ENCODE peak calls at places on chromosomes 12 and 14, in nine cellular contexts. F is left colon; H is sigmoid colon; Z is neural crest cell; U is cerebellum; K is activated CD4-positive, alpha-beta T cell treated with anti-CD3 and anti-CD28 coated beads, Interleukin-2, amount 50 U/mL, for 1 hour; P is effector CD4-positive, alpha-beta T cell; W is posterior cingulate gyrus; I is ELR. S is an unnamed sample.

GRCh38 chr12:131116437-131117117 is 162.9 kb downstream of the ADGRD1 start:
- DNase-seq in K (no peak), P (no peak), Z (peak; percentile 37), F (no peak), W (peak; percentile 51), H (peak; percentile 73), U (no peak), I (no peak), S (no peak)

GRCh38 chr14:24255931-24256696 is 6.9 kb downstream of the TGM1 start:
- DNase-seq in U (no peak), Z (no peak), W (no peak), I (no peak), H (no peak), F (no peak), P (no peak), K (no peak), S (peak; percentile 95)

GRCh38 chr12:89919241-89919906 is 210.7 kb upstream of the ATP2B1 start:
- DNase-seq in W (no peak), K (no peak), U (no peak), I (no peak), P (no peak), F (peak; percentile 20), Z (no peak), H (no peak), S (no peak)

GRCh38 chr12:46470975-46471374 is 98.4 kb upstream of the SLC38A2 start:
- DNase-seq in U (no peak), Z (no peak), P (no peak), K (no peak), I (peak; percentile 84), W (no peak), H (no peak), F (no peak), S (no peak)

GRCh38 chr14:36716614-36717184 is 55.0 kb downstream of the PAX9 start:
- DNase-seq in U (no peak), K (no peak), F (no peak), I (no peak), Z (no peak), H (no peak), P (no peak), W (no peak), S (no peak)

GRCh38 chr14:59358105-59358504 is 107.1 kb downstream of the GPR135 start:
- DNase-seq in K (no peak), F (no peak), Z (no peak), U (no peak), P (no peak), I (peak; percentile 81), W (no peak), H (peak; percentile 81), S (no peak)

GRCh38 chr12:116508145-116509121 is 50.7 kb upstream of the MAP1LC3B2 start:
- DNase-seq in F (peak; percentile 43), U (no peak), P (no peak), I (peak; percentile 40), Z (peak; percentile 56), W (peak; percentile 38), H (peak; percentile 77), K (peak; percentile 3), S (no peak)

GRCh38 chr12:75481013-75481705 is 604 bp downstream of the GLIPR1 start:
- DNase-seq in Z (no peak), W (no peak), F (no peak), K (no peak), I (peak; percentile 30), U (no peak), H (no peak), P (no peak), S (no peak)

GRCh38 chr12:107547421-107547820 is 138.2 kb upstream of the PWP1 start:
- DNase-seq in K (no peak), W (no peak), I (no peak), U (no peak), H (no peak), Z (no peak), F (no peak), P (no peak), S (no peak)

GRCh38 chr12:124884587-124885438 is 21.1 kb upstream of the SCARB1 start:
- DNase-seq in F (peak; percentile 86), H (no peak), I (no peak), Z (no peak), U (no peak), W (no peak), P (no peak), K (no peak), S (peak; percentile 84)

GRCh38 chr14:44529026-44529425 is 21.9 kb upstream of the FSCB start:
- DNase-seq in I (peak; percentile 1), Z (no peak), F (no peak), W (no peak), U (no peak), H (no peak), P (no peak), K (no peak), S (no peak)

GRCh38 chr14:95394981-95395737 is 75.5 kb upstream of the CLMN start:
- DNase-seq in I (no peak), Z (no peak), U (no peak), P (no peak), K (no peak), H (peak; percentile 25), F (no peak), W (no peak), S (no peak)

GRCh38 chr12:104462931-104463339 is 6.2 kb downstream of the CHST11 start:
- DNase-seq in W (no peak), F (no peak), Z (no peak), K (peak; percentile 51), H (no peak), I (no peak), P (peak; percentile 49), U (no peak), S (peak; percentile 44)

GRCh38 chr12:4720637-4720995 is 416 bp downstream of the GALNT8 start:
- DNase-seq in H (no peak), Z (no peak), F (peak; percentile 32), I (no peak), W (no peak), P (no peak), U (no peak), K (no peak), S (no peak)

GRCh38 chr12:23217716-23218115 is 592.7 kb downstream of the ETNK1 start:
- DNase-seq in F (no peak), U (no peak), H (no peak), W (no peak), Z (no peak), P (no peak), K (no peak), I (no peak), S (no peak)

GRCh38 chr14:85531141-85531593 is 1.2 kb downstream of the FLRT2 start:
- DNase-seq in H (peak; percentile 66), K (no peak), F (peak; percentile 16), P (no peak), W (peak; percentile 26), I (peak; percentile 85), Z (peak; percentile 44), U (no peak), S (peak; percentile 69)

GRCh38 chr12:92968201-92968813 is 39.2 kb upstream of the EEA1 start:
- DNase-seq in Z (no peak), U (no peak), I (peak; percentile 62), P (no peak), K (no peak), F (no peak), H (no peak), W (no peak), S (no peak)

GRCh38 chr14:32330356-32331226 is 1.5 kb downstream of the AKAP6 start:
- DNase-seq in Z (no peak), P (no peak), K (no peak), F (no peak), W (no peak), U (no peak), I (no peak), H (no peak), S (peak; percentile 24)

GRCh38 chr14:70257526-70257925 is 68.8 kb upstream of the SLC8A3 start:
- DNase-seq in K (no peak), F (peak; percentile 16), I (peak; percentile 9), U (no peak), P (no peak), H (no peak), W (no peak), Z (no peak), S (peak; percentile 76)